ENCODE peak calls at places on chromosomes 2 and 18, in six cellular contexts. W is A549; K is retinal pigment epithelial cell; E is HCT116; S is stimulated activated CD4-positive, alpha-beta T cell treated with anti-CD3 and anti-CD28 coated beads, Interleukin-4, amount 100 ng/mL, for 24 hours; R is memory B cell. I is an unnamed sample.

GRCh38 chr2:237509905-237510304 is 22.9 kb downstream of the MLPH start:
- DNase-seq in R (no peak), W (no peak), K (no peak), S (no peak), E (no peak), I (no peak)

GRCh38 chr2:176139621-176140020 is 10.1 kb downstream of the HOXD8 start:
- DNase-seq in R (no peak), S (no peak), W (no peak), K (no peak), E (no peak), I (no peak)

GRCh38 chr2:43848174-43848573 is 9.4 kb downstream of the ABCG8 start:
- DNase-seq in R (no peak), K (no peak), W (peak; percentile 66), S (no peak), E (peak; percentile 33), I (peak; percentile 7)

GRCh38 chr2:120554625-120555032 is 181.0 kb upstream of the GLI2 start:
- DNase-seq in W (no peak), R (no peak), E (no peak), K (no peak), S (no peak), I (no peak)

GRCh38 chr2:128028668-128029054 is 802 bp upstream of the SAP130 start:
- DNase-seq in R (no peak), E (no peak), K (no peak), W (no peak), S (no peak), I (no peak)

GRCh38 chr2:144015036-144015435 is 504.9 kb downstream of the ZEB2 start:
- DNase-seq in R (no peak), S (no peak), E (no peak), K (no peak), W (no peak), I (no peak)

GRCh38 chr18:12841070-12841469 is 43.0 kb downstream of the PTPN2 start:
- DNase-seq in K (no peak), S (no peak), R (no peak), W (peak; percentile 33), E (no peak), I (no peak)

GRCh38 chr2:127609031-127609751 is 36.8 kb upstream of the GPR17 start:
- DNase-seq in K (no peak), R (no peak), S (no peak), E (no peak), W (no peak), I (no peak)

GRCh38 chr18:42807852-42808251 is 307.6 kb downstream of the RIT2 start:
- DNase-seq in E (no peak), K (peak; percentile 89), S (no peak), R (no peak), W (no peak), I (no peak)

GRCh38 chr2:181657379-181657778 is 474 bp upstream of the CERKL start:
- DNase-seq in E (no peak), S (no peak), K (no peak), R (no peak), W (no peak), I (no peak)

GRCh38 chr2:126668254-126668653 is 12.3 kb downstream of the GYPC start:
- DNase-seq in S (no peak), W (no peak), R (no peak), E (no peak), K (no peak), I (no peak)

GRCh38 chr2:46073540-46074018 is 223.6 kb upstream of the EPAS1 start:
- DNase-seq in W (peak; percentile 80), R (no peak), S (no peak), K (peak; percentile 82), E (peak; percentile 44), I (no peak)

GRCh38 chr2:20617081-20617575 is 33.8 kb downstream of the HS1BP3 start:
- DNase-seq in W (no peak), R (no peak), S (no peak), K (no peak), E (no peak), I (no peak)

GRCh38 chr18:7789853-7790552 is 222.9 kb downstream of the PTPRM start:
- DNase-seq in W (peak; percentile 63), R (no peak), K (no peak), E (peak; percentile 29), S (no peak), I (no peak)

GRCh38 chr2:199602271-199602895 is 144.6 kb upstream of the SATB2 start:
- DNase-seq in R (no peak), K (peak; percentile 7), E (peak; percentile 59), S (no peak), W (peak; percentile 49), I (no peak)

GRCh38 chr18:49819768-49820662 is 6.7 kb upstream of the ACAA2 start:
- DNase-seq in R (no peak), E (no peak), S (peak; percentile 41), W (no peak), K (no peak), I (peak; percentile 79)

GRCh38 chr2:101406867-101407266 is 19.6 kb upstream of the CREG2 start:
- DNase-seq in R (no peak), S (no peak), K (no peak), W (peak; percentile 46), E (no peak), I (no peak)

GRCh38 chr2:58916127-58916526 is 675.0 kb upstream of the FANCL start:
- DNase-seq in K (no peak), E (no peak), W (no peak), R (no peak), S (no peak), I (no peak)

GRCh38 chr2:108904680-108905079 is 84.3 kb downstream of the EDAR start:
- DNase-seq in W (no peak), E (no peak), R (no peak), S (no peak), K (no peak), I (no peak)

GRCh38 chr2:133040175-133040574 is 370.2 kb upstream of the LYPD1 start:
- DNase-seq in K (no peak), E (no peak), R (no peak), S (no peak), W (no peak), I (no peak)

GRCh38 chr18:31129398-31130115 is 27.3 kb upstream of the DSC2 start:
- DNase-seq in W (no peak), K (no peak), R (no peak), S (no peak), E (no peak), I (no peak)

GRCh38 chr2:206296128-206296527 is 21.7 kb downstream of the ZDBF2 start:
- DNase-seq in S (no peak), R (no peak), W (peak; percentile 35), E (no peak), K (no peak), I (no peak)

GRCh38 chr2:156430236-156430977 is 5.8 kb upstream of the GPD2 start:
- DNase-seq in S (no peak), R (no peak), K (no peak), E (no peak), W (peak; percentile 20), I (no peak)

GRCh38 chr2:20207051-20207450 is 17.9 kb downstream of the SDC1 start:
- DNase-seq in K (no peak), R (no peak), E (no peak), W (no peak), S (no peak), I (no peak)

GRCh38 chr2:55550368-55551102 is 31.0 kb downstream of the CFAP36 start:
- DNase-seq in E (no peak), K (peak; percentile 7), S (no peak), R (no peak), W (no peak), I (no peak)

GRCh38 chr18:3652380-3653262 is 202.6 kb downstream of the TGIF1 start:
- DNase-seq in S (peak; percentile 78), K (peak; percentile 84), R (no peak), W (peak; percentile 99), E (peak; percentile 98), I (peak; percentile 49)

GRCh38 chr2:234363647-234364294 is 133.1 kb downstream of the ARL4C start:
- DNase-seq in W (peak; percentile 56), S (no peak), K (no peak), R (no peak), E (no peak), I (no peak)

GRCh38 chr2:149561309-149561926 is 26.2 kb downstream of the MMADHC start:
- DNase-seq in E (no peak), S (peak; percentile 41), W (peak; percentile 19), R (peak; percentile 32), K (no peak), I (no peak)

GRCh38 chr2:107364361-107364950 is 462.2 kb upstream of the RGPD4 start:
- DNase-seq in R (no peak), K (no peak), E (no peak), W (no peak), S (no peak), I (no peak)

GRCh38 chr2:240186191-240186725 is 45.8 kb upstream of the OTOS start:
- DNase-seq in S (no peak), E (no peak), K (no peak), R (no peak), W (no peak), I (no peak)

I was measured in activated CD8-positive, alpha-beta memory T cell treated with anti-CD3 and anti-CD28 coated beads, Interleukin-2, amount 10 ng/mL, durations not matched to agents 7 days and 5 days.